ENCODE peak calls at places on chromosomes 5 and 9, in six cellular contexts. A is NB4, Y is fibroblast of mammary gland, E is cardiac muscle cell, J is cardiac fibroblast, B is GM12864. F is an unnamed sample.

GRCh38 chr9:132027752-132028666 is 51.7 kb downstream of the MED27 start:
- DNase-seq in A (no peak), Y (peak), E (peak), J (peak), B (no peak), F (no peak)

GRCh38 chr5:55604611-55605067 is 69.9 kb upstream of the PLPP1 start:
- DNase-seq in A (no peak), Y (peak), E (peak), J (peak), B (no peak), F (no peak)

GRCh38 chr5:139698461-139699146 is 50.5 kb downstream of the CXXC5 start:
- DNase-seq in A (peak), Y (peak), E (peak), J (peak), B (no peak), F (peak)

GRCh38 chr9:125233678-125234077 is 7.5 kb downstream of the HSPA5 start:
- DNase-seq in A (peak), Y (peak), E (peak), J (peak), B (no peak), F (no peak)

GRCh38 chr5:136249678-136250266 is 56.8 kb upstream of the SMIM32 start:
- DNase-seq in A (peak), Y (peak), E (peak), J (peak), B (no peak), F (peak)

GRCh38 chr9:99966720-99967119 is 60.3 kb downstream of the STX17 start:
- DNase-seq in A (no peak), Y (peak), E (peak), J (peak), B (peak), F (no peak)

GRCh38 chr5:3594514-3595101 is 1.0 kb upstream of the IRX1 start:
- DNase-seq in A (no peak), Y (peak), E (no peak), J (no peak), B (no peak), F (no peak)

GRCh38 chr9:80797841-80798688 is 891.3 kb downstream of the TLE1 start:
- DNase-seq in A (no peak), Y (peak), E (peak), J (no peak), B (no peak), F (no peak)

GRCh38 chr9:111807197-111807596 is 12.5 kb upstream of the SHOC1 start:
- DNase-seq in A (no peak), Y (peak), E (peak), J (peak), B (no peak), F (no peak)

GRCh38 chr9:134678671-134679443 is 37.3 kb downstream of the COL5A1 start:
- DNase-seq in A (no peak), Y (no peak), E (no peak), J (no peak), B (no peak), F (no peak)

GRCh38 chr9:36456480-36457115 is 56.5 kb upstream of the RNF38 start:
- DNase-seq in A (no peak), Y (no peak), E (peak), J (no peak), B (no peak), F (no peak)

GRCh38 chr9:8816361-8816760 is 1016.8 kb upstream of the DMAC1 start:
- DNase-seq in A (no peak), Y (peak), E (peak), J (no peak), B (no peak), F (peak)

GRCh38 chr9:78029601-78030552 is 1.7 kb downstream of the GNAQ start:
- DNase-seq in A (peak), Y (peak), E (peak), J (peak), B (no peak), F (no peak)

GRCh38 chr9:98796364-98797101 is at the start of gene ANKS6:
- DNase-seq in A (peak), Y (peak), E (peak), J (peak), B (no peak), F (peak)
- TF ChIP-seq CTCF in A (no peak), Y (no peak), E (peak), J (no peak), B (peak), F (peak)

GRCh38 chr5:16930487-16930886 is 5.6 kb downstream of the MYO10 start:
- DNase-seq in A (no peak), Y (no peak), E (no peak), J (no peak), B (no peak), F (no peak)

GRCh38 chr5:16934123-16934522 is 2.0 kb downstream of the MYO10 start:
- DNase-seq in A (peak), Y (peak), E (peak), J (peak), B (no peak), F (peak)

GRCh38 chr5:16933337-16933736 is 2.8 kb downstream of the MYO10 start:
- DNase-seq in A (no peak), Y (no peak), E (no peak), J (peak), B (no peak), F (no peak)

GRCh38 chr5:16931334-16932110 is 4.6 kb downstream of the MYO10 start:
- DNase-seq in A (no peak), Y (peak), E (peak), J (no peak), B (no peak), F (no peak)

DNA sequence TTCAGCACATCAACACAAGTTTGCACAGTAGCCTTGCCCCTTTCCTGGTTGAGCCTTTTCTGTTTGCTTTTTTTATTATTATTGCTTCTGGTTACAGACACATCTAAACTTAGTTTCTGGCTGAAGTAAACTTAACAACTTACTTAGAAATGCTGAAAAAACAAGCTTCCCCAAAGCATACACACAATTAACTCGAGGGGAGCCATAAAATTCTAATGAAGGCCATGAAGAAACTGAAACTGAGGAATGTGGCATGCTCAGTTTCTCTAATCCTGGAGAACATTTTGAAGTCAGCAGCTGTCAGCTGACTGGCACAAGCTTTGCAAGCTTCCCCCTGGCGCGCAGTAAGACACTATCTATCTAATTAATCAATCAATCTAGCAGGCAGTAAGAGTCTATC is 3.7 kb downstream of the MYO10 start:
- DNase-seq in A (no peak), Y (no peak), E (no peak), J (no peak), B (no peak), F (no peak)
- H3K4me3 ChIP-seq in A (no peak), Y (no peak), E (no peak), J (no peak), B (no peak), F (no peak)

GRCh38 chr5:116406306-116407041 is 168.1 kb downstream of the SEMA6A start:
- DNase-seq in A (no peak), Y (no peak), E (no peak), J (no peak), B (no peak), F (no peak)

GRCh38 chr5:116404792-116405191 is 169.8 kb downstream of the SEMA6A start:
- DNase-seq in A (no peak), Y (no peak), E (no peak), J (no peak), B (no peak), F (no peak)

GRCh38 chr5:116402235-116402634 is 172.4 kb downstream of the SEMA6A start:
- DNase-seq in A (no peak), Y (no peak), E (no peak), J (no peak), B (no peak), F (no peak)

GRCh38 chr5:116401546-116401945 is 173.1 kb downstream of the SEMA6A start:
- DNase-seq in A (no peak), Y (no peak), E (no peak), J (no peak), B (no peak), F (no peak)

GRCh38 chr5:116404001-116404400 is 170.6 kb downstream of the SEMA6A start:
- DNase-seq in A (no peak), Y (no peak), E (no peak), J (peak), B (no peak), F (no peak)
- TF ChIP-seq CTCF in A (no peak), Y (no peak), E (peak), J (no peak), B (no peak), F (no peak)

GRCh38 chr9:136120119-136120393 is 1.4 kb upstream of the TMEM250 start:
- DNase-seq in A (no peak), Y (no peak), E (no peak), J (no peak), B (no peak), F (no peak)
- H3K4me3 ChIP-seq in A (no peak), Y (peak), E (no peak), J (no peak), B (peak), F (no peak)

DNA sequence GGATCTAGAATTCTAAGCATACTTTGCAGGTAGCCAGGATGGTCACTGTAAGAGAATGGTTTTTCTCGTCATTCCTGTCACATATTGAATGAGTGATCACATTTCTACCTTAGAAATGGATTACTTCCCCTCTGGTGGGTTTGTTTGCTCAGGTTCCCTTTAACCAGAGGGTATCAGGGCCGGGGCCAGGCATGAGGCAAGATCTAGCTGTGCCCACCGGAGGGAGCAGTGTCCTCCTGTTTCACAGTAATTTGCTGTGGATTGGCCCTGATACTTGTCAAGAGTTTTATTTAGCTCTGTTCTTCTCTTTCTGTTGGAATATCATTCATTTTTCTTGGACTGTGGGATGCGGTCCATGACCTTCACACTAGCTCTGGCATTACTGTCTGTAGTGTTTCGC is 42.3 kb upstream of the ZBED3 start:
- DNase-seq in A (peak), Y (peak), E (peak), J (peak), B (no peak), F (peak)
- TF ChIP-seq CTCF in A (peak), Y (peak), E (peak), J (peak), B (no peak), F (peak)